ENCODE peak calls at places on chromosomes 11 and 22, in five cellular contexts. O, K, S, I and P are unnamed samples.

GRCh38 chr11:72015511-72016061 is 16.9 kb downstream of the IL18BP start:
- DNase-seq in O (peak; percentile 59), K (peak; percentile 51), S (no peak), I (peak; percentile 24), P (no peak)

GRCh38 chr11:44775366-44776356 is 48.9 kb downstream of the TSPAN18 start:
- DNase-seq in O (peak; percentile 91), K (peak; percentile 66), S (no peak), I (peak; percentile 28), P (peak; percentile 40)

GRCh38 chr11:75554258-75555022 is 7.6 kb upstream of the SERPINH1 start:
- DNase-seq in O (peak; percentile 93), K (no peak), S (peak; percentile 91), I (peak; percentile 100), P (no peak)

GRCh38 chr11:94175545-94175944 is 46.9 kb downstream of the PANX1 start:
- DNase-seq in O (no peak), K (no peak), S (peak; percentile 31), I (peak; percentile 86), P (no peak)

GRCh38 chr22:20552913-20553401 is 45.5 kb downstream of the MED15 start:
- DNase-seq in O (no peak), K (no peak), S (no peak), I (peak; percentile 83), P (no peak)

GRCh38 chr22:40624770-40625169 is 11.7 kb downstream of the MRTFA start:
- DNase-seq in O (no peak), K (no peak), S (no peak), I (no peak), P (no peak)

GRCh38 chr22:50143096-50143495 is 27.4 kb upstream of the PANX2 start:
- DNase-seq in O (no peak), K (no peak), S (no peak), I (no peak), P (no peak)

GRCh38 chr11:76162336-76163288 is 43.7 kb downstream of the WNT11 start:
- DNase-seq in O (no peak), K (no peak), S (no peak), I (no peak), P (no peak)

GRCh38 chr11:15136166-15136565 is 21.4 kb downstream of the INSC start:
- DNase-seq in O (no peak), K (no peak), S (no peak), I (no peak), P (no peak)

GRCh38 chr11:75855191-75855590 is 40.2 kb downstream of the UVRAG start:
- DNase-seq in O (no peak), K (no peak), S (no peak), I (no peak), P (no peak)

GRCh38 chr11:203945-204586 is 3.1 kb downstream of the BET1L start:
- DNase-seq in O (no peak), K (no peak), S (no peak), I (no peak), P (no peak)

GRCh38 chr11:94473177-94473799 is 20.4 kb downstream of the MRE11 start:
- DNase-seq in O (peak; percentile 31), K (peak; percentile 75), S (no peak), I (peak; percentile 10), P (peak; percentile 18)

GRCh38 chr11:5684627-5685362 is at the start of gene TRIM5:
- DNase-seq in O (peak; percentile 98), K (peak; percentile 91), S (peak; percentile 92), I (peak; percentile 99), P (peak; percentile 79)

GRCh38 chr22:40200795-40201194 is 23.1 kb downstream of the TNRC6B start:
- DNase-seq in O (no peak), K (no peak), S (no peak), I (no peak), P (no peak)

GRCh38 chr11:129239207-129239606 is 47.1 kb upstream of the ARHGAP32 start:
- DNase-seq in O (no peak), K (no peak), S (no peak), I (no peak), P (no peak)

GRCh38 chr11:66112640-66113098 is 42.6 kb downstream of the PACS1 start:
- DNase-seq in O (no peak), K (no peak), S (peak; percentile 36), I (peak; percentile 76), P (no peak)

GRCh38 chr22:50186789-50187523 is 1.2 kb downstream of the TRABD start:
- DNase-seq in O (no peak), K (no peak), S (no peak), I (peak; percentile 25), P (no peak)

GRCh38 chr11:65891180-65892136 is 985 bp downstream of the CCDC85B start:
- DNase-seq in O (peak; percentile 73), K (peak; percentile 77), S (no peak), I (no peak), P (no peak)

GRCh38 chr11:116913000-116913399 is 75.6 kb upstream of the APOA1 start:
- DNase-seq in O (no peak), K (no peak), S (no peak), I (peak; percentile 90), P (no peak)